ENCODE peak calls at places on chromosomes 6 and 20, in six cellular contexts. V, J, C, Q, R and Y are unnamed samples.

GRCh38 chr6:17179246-17180073 is 77.6 kb downstream of the STMND1 start:
- DNase-seq in V (no peak), J (peak; percentile 76), C (peak; percentile 84), Q (no peak), R (no peak), Y (no peak)

GRCh38 chr20:49323622-49324238 is 45.9 kb upstream of the ZNFX1 start:
- DNase-seq in V (no peak), J (peak; percentile 72), C (peak; percentile 82), Q (peak; percentile 30), R (peak; percentile 73), Y (peak; percentile 57)

GRCh38 chr6:56832225-56832624 is 122.7 kb upstream of the BEND6 start:
- DNase-seq in V (no peak), J (no peak), C (no peak), Q (no peak), R (no peak), Y (no peak)

GRCh38 chr6:73180076-73180717 is 45.1 kb downstream of the KHDC1L start:
- DNase-seq in V (no peak), J (peak; percentile 36), C (peak; percentile 56), Q (no peak), R (peak; percentile 71), Y (peak; percentile 3)

GRCh38 chr6:141552463-141552862 is 580.3 kb upstream of the GJE1 start:
- DNase-seq in V (no peak), J (peak; percentile 81), C (peak; percentile 97), Q (peak; percentile 43), R (no peak), Y (no peak)

GRCh38 chr6:89999995-90000825 is 105.9 kb downstream of the GJA10 start:
- DNase-seq in V (no peak), J (no peak), C (peak; percentile 78), Q (no peak), R (no peak), Y (no peak)

GRCh38 chr6:165404703-165405102 is 95.3 kb upstream of the C6orf118 start:
- DNase-seq in V (no peak), J (no peak), C (no peak), Q (no peak), R (no peak), Y (no peak)

GRCh38 chr6:4543596-4543995 is 232.6 kb upstream of the CDYL start:
- DNase-seq in V (no peak), J (no peak), C (no peak), Q (no peak), R (no peak), Y (no peak)

GRCh38 chr6:5941188-5941587 is 65.5 kb downstream of the NRN1 start:
- DNase-seq in V (no peak), J (peak; percentile 6), C (no peak), Q (no peak), R (no peak), Y (peak; percentile 7)

GRCh38 chr20:63470410-63470809 is 2.0 kb downstream of the KCNQ2 start:
- DNase-seq in V (no peak), J (no peak), C (no peak), Q (no peak), R (no peak), Y (no peak)

GRCh38 chr20:63472159-63472811 is at the start of gene KCNQ2:
- DNase-seq in V (no peak), J (no peak), C (no peak), Q (no peak), R (peak; percentile 60), Y (no peak)

GRCh38 chr20:63472862-63473390 is 471 bp upstream of the KCNQ2 start:
- DNase-seq in V (no peak), J (no peak), C (no peak), Q (no peak), R (no peak), Y (no peak)

GRCh38 chr20:63471002-63471718 is 1.3 kb downstream of the KCNQ2 start:
- DNase-seq in V (no peak), J (no peak), C (no peak), Q (no peak), R (no peak), Y (no peak)

DNA sequence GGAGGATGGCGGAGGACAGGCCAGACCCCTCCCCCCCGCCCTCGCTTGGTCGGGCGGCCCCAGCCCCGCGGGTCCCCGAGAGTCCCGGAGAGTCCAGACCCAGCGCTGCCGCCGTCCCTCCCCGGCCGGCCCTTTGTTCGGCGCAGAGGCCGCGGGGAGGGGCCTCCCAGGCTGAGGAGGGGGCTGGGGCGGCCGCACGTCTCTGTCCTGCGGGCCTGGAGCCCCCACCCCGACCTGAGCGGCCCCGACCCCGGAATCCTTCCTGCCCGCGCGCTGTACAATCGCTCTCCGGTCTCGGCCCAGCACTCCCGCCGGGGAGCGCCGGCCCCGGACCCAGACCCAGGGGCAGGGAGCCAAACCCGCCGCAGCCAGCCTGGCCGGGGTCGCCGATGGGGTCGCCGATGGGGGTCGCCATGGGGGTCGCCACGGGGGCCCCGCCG is 716 bp downstream of the KCNQ2 start:
- DNase-seq in V (no peak), J (no peak), C (no peak), Q (no peak), R (no peak), Y (no peak)
- H3K4me3 ChIP-seq in V (peak overlapping the region; percentile 35), J (no peak overlapping the region), C (no peak overlapping the region), Q (no peak overlapping the region), R (peak overlapping the region; percentile 55), Y (no peak overlapping the region)

GRCh38 chr6:45502446-45502845 is 124.7 kb upstream of the SUPT3H start:
- DNase-seq in V (no peak), J (no peak), C (peak; percentile 17), Q (no peak), R (no peak), Y (no peak)
- TF ChIP-seq CTCF in V (no peak), J (no peak), C (no peak), Q (no peak), R (no peak), Y (no peak)

DNA sequence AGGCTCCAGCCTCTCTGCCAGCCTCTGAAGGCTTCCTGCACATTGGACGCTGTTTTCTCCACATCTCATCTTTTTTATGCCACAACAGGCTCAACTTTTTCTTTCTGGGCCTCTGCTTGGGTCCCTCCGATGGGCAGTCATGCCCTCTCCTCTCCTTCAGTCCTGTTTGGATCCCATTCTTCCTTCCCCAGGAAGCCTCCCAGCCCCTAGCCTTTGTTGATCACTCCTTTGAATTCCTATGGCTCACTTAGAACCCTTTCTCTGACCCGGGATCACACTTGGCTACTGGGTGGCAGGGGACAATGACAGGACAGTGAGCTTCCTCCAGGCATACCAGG is 4.5 kb downstream of the SLA2 start:
- DNase-seq in V (no peak), J (no peak), C (no peak), Q (no peak), R (no peak), Y (no peak)
- H3K4me3 ChIP-seq in V (no peak overlapping the region), J (no peak overlapping the region), C (no peak overlapping the region), Q (no peak overlapping the region), R (no peak overlapping the region), Y (no peak overlapping the region)

DNA sequence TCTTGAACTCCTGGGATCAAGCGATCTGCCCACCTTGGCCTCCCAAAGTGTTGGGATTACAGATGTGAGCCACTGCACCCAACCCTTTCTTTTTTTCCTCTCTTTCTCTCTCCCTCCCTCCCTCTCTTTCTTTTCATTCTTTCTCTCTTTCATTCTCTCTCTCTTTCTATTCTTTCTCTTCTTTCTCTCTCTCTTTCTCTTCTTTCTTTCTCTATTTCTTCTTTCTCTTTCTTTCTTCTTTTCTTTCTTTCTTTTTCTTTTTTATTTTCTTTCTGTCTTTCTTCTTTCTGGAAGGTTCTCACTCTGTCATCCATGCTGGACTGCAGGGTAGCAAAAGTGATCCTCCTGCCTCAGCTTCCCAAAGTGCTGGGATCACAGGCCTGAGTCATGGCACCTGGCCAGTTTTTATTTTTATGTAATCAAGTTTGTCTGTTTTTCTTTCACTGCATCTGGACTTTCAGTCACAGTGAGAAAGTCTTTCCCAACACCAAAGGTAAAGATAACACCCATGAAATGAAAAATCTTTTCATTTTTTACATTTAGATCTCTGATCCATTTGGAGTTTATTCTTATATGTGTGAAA is 20.2 kb upstream of the BCLAF1 start:
- DNase-seq in V (no peak), J (no peak), C (no peak), Q (no peak), R (no peak), Y (no peak)
- TF ChIP-seq CTCF in V (no peak), J (no peak), C (no peak), Q (no peak), R (no peak), Y (no peak)

GRCh38 chr6:31158863-31159855 is 770 bp downstream of the TCF19 start:
- DNase-seq in V (no peak), J (peak; percentile 44), C (peak; percentile 66), Q (no peak), R (peak; percentile 15), Y (no peak)

GRCh38 chr6:31156647-31157046 is 955 bp downstream of the CCHCR1 start:
- DNase-seq in V (no peak), J (no peak), C (no peak), Q (no peak), R (no peak), Y (no peak)

GRCh38 chr6:31157543-31158139 is at the start of gene CCHCR1:
- DNase-seq in V (no peak), J (no peak), C (no peak), Q (no peak), R (no peak), Y (no peak)

GRCh38 chr6:31161216-31162126 is 3.1 kb downstream of the TCF19 start:
- DNase-seq in V (no peak), J (no peak), C (no peak), Q (no peak), R (no peak), Y (no peak)

GRCh38 chr6:31158140-31158862 is at the start of gene TCF19:
- DNase-seq in V (peak; percentile 99), J (peak; percentile 100), C (peak; percentile 99), Q (peak; percentile 98), R (peak; percentile 100), Y (peak; percentile 94)
- H3K4me3 ChIP-seq in V (peak within 1 kb of the TSS; percentile 73), J (peak within 1 kb of the TSS; percentile 82), C (peak within 1 kb of the TSS; percentile 84), Q (peak within 1 kb of the TSS; percentile 82), R (peak within 1 kb of the TSS; percentile 61), Y (peak within 1 kb of the TSS; percentile 91)